ENCODE peak calls at places on chromosomes 4 and X, in six cellular contexts. G, R, K, T, W and U are unnamed samples.

GRCh38 chr4:122542411-122543236 is 78.2 kb downstream of the IL21 start:
- DNase-seq in R (no peak), K (peak; percentile 76), W (no peak), T (peak; percentile 67), G (no peak), U (no peak)

GRCh38 chrX:31021537-31021936 is 50.3 kb downstream of the FTHL17 start:
- DNase-seq in G (no peak), K (peak; percentile 0), T (no peak), R (peak; percentile 44), W (no peak), U (peak; percentile 15)

GRCh38 chrX:2243913-2244460 is 256.8 kb downstream of the DHRSX start:
- DNase-seq in W (no peak), K (peak; percentile 47), R (no peak), T (no peak), G (no peak), U (no peak)

GRCh38 chrX:19782419-19782818 is 105.0 kb downstream of the SH3KBP1 start:
- DNase-seq in G (no peak), R (no peak), K (no peak), T (no peak), W (no peak), U (no peak)

GRCh38 chrX:106752101-106752678 is 25.7 kb downstream of the RNF128 start:
- DNase-seq in K (peak; percentile 22), T (no peak), W (no peak), G (no peak), R (no peak), U (no peak)

GRCh38 chr4:72886602-72887001 is 182.9 kb downstream of the COX18 start:
- DNase-seq in K (peak; percentile 10), T (no peak), R (no peak), W (no peak), G (no peak), U (no peak)

GRCh38 chrX:153708415-153708814 is 15.8 kb downstream of the BCAP31 start:
- DNase-seq in R (peak; percentile 85), T (peak; percentile 74), K (peak; percentile 73), W (no peak), G (no peak), U (peak; percentile 55)

GRCh38 chr4:83771113-83771705 is 235.3 kb downstream of the GPAT3 start:
- DNase-seq in T (peak; percentile 15), R (peak; percentile 59), W (peak; percentile 51), G (no peak), K (peak; percentile 29), U (peak; percentile 27)

GRCh38 chr4:83581411-83582288 is 45.7 kb downstream of the GPAT3 start:
- DNase-seq in R (no peak), T (peak; percentile 33), W (no peak), K (no peak), G (no peak), U (no peak)

GRCh38 chr4:177177446-177178160 is 132.1 kb upstream of the NEIL3 start:
- DNase-seq in G (no peak), W (no peak), K (peak; percentile 93), T (peak; percentile 48), R (no peak), U (no peak)

GRCh38 chr4:135239964-135240363 is 1038.4 kb upstream of the PABPC4L start:
- DNase-seq in R (no peak), K (no peak), G (no peak), W (no peak), T (no peak), U (no peak)

GRCh38 chr4:48906283-48907173 is at the start of gene OCIAD2:
- DNase-seq in K (peak; percentile 39), G (no peak), W (peak; percentile 55), T (peak; percentile 49), R (peak; percentile 80), U (peak; percentile 45)

GRCh38 chr4:61301285-61301684 is 101.2 kb downstream of the ADGRL3 start:
- DNase-seq in R (no peak), G (no peak), W (no peak), K (no peak), T (no peak), U (no peak)

GRCh38 chrX:20306668-20307067 is 40.0 kb upstream of the RPS6KA3 start:
- DNase-seq in T (no peak), G (no peak), K (no peak), R (no peak), W (no peak), U (no peak)

GRCh38 chrX:100995469-100995868 is 26.0 kb downstream of the ARL13A start:
- DNase-seq in K (peak; percentile 56), W (peak; percentile 41), R (no peak), G (no peak), T (peak; percentile 87), U (no peak)

GRCh38 chr4:1082215-1083182 is 30.9 kb downstream of the RNF212 start:
- DNase-seq in W (no peak), R (peak; percentile 66), G (peak; percentile 95), T (peak; percentile 59), K (peak; percentile 81), U (peak; percentile 26)

GRCh38 chr4:67632492-67632891 is 68.5 kb downstream of the UBA6 start:
- DNase-seq in R (no peak), T (no peak), G (no peak), K (no peak), W (no peak), U (no peak)

GRCh38 chr4:40613456-40613855 is 16.2 kb downstream of the RBM47 start:
- DNase-seq in K (no peak), W (no peak), R (no peak), T (peak; percentile 94), G (no peak), U (no peak)

GRCh38 chr4:41146196-41146595 is 68.1 kb downstream of the APBB2 start:
- DNase-seq in K (no peak), T (no peak), R (no peak), W (no peak), G (no peak), U (no peak)

GRCh38 chr4:1232661-1233621 is 16.0 kb downstream of the CTBP1 start:
- DNase-seq in K (peak; percentile 72), T (peak; percentile 25), R (peak; percentile 90), W (no peak), G (no peak), U (peak; percentile 66)

GRCh38 chr4:5133933-5134594 is 82.8 kb downstream of the STK32B start:
- DNase-seq in R (no peak), K (no peak), G (peak; percentile 40), T (no peak), W (no peak), U (no peak)

GRCh38 chrX:31353095-31353494 is 281.3 kb upstream of the FTHL17 start:
- DNase-seq in T (peak; percentile 68), W (no peak), R (no peak), K (peak; percentile 17), G (no peak), U (no peak)

GRCh38 chr4:168924648-168925047 is 85.4 kb downstream of the CBR4 start:
- DNase-seq in T (no peak), G (no peak), W (no peak), K (no peak), R (no peak), U (no peak)

GRCh38 chr4:41670530-41670929 is 78.0 kb downstream of the PHOX2B start:
- DNase-seq in R (no peak), W (no peak), K (no peak), G (no peak), T (no peak), U (peak; percentile 16)

DNA sequence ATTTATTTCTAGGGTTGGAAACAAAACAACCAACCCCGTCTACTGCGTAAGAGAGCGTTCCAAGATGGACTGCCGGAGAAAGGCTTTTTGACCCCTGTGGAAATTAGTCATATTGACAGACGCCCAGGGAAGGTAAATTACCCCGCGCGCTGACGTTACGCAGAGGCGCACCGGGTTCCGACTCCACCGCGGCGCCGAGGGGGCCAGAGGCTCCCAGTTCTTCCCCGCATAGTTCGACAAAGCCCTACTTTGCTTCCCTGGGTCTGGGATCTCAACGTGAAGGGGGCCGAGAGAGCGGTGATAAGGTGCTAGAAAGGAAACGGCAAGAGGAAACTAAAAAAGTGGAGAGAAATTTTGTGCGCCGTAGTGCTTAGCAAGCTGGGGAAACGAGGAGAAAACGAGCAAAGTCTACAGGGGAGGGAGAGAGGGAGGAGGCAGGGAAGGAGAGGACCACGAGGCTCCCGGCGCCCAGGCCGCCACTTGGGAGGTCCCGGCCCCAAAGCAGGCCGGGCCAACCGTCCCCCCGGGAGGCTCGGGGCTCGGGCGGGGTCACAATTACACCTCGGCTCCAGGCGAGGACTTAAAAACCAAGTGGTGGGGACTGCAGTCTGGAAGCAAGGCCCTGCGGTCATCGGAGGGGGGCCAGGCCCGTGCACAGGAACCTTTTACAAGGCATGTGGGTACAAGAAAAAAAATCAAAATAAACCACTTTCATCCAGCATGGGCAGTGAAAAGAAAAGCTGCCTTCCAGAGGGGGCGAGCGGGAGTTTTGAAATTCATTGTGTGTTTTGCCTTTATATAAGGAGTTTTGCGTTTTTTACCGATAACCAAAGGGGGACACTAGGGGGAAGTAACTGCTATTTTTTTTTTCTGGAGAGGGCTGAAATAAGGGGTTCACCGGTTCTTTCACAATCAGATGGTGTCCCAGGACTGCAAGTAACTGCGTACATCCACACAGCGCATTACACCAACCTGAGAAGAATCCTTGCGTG is 13.1 kb downstream of the HAND2 start:
- DNase-seq in T (no peak), K (no peak), W (no peak), R (peak; percentile 73), G (no peak), U (no peak)
- H3K27ac ChIP-seq in T (no peak overlapping the region), K (no peak overlapping the region), W (no peak overlapping the region), R (peak overlapping the region; percentile 90), G (peak overlapping the region; percentile 2), U (peak overlapping the region; percentile 96)

GRCh38 chr4:87005690-87006461 is 71.1 kb downstream of the AFF1 start:
- DNase-seq in K (peak; percentile 18), T (no peak), W (no peak), G (no peak), R (no peak), U (no peak)

GRCh38 chr4:87002682-87003043 is 67.9 kb downstream of the AFF1 start:
- DNase-seq in W (no peak), T (no peak), K (no peak), G (no peak), R (no peak), U (no peak)

GRCh38 chr4:87006531-87007344 is 71.9 kb downstream of the AFF1 start:
- DNase-seq in T (peak; percentile 88), K (peak; percentile 96), R (peak; percentile 96), G (no peak), W (peak; percentile 86), U (peak; percentile 93)

GRCh38 chr4:87005369-87005689 is 70.5 kb downstream of the AFF1 start:
- DNase-seq in G (no peak), K (peak; percentile 36), W (no peak), T (no peak), R (no peak), U (no peak)

GRCh38 chr4:87003266-87003665 is 68.5 kb downstream of the AFF1 start:
- DNase-seq in T (no peak), G (no peak), K (no peak), W (no peak), R (no peak), U (no peak)
- H3K4me1 ChIP-seq in T (peaks cover 12% of the 10 kb centered on the region), G (peaks cover 41% of the 10 kb centered on the region), K (peaks cover 9% of the 10 kb centered on the region), W (peaks cover 13% of the 10 kb centered on the region), R (peaks cover 7% of the 10 kb centered on the region), U (peaks cover 66% of the 10 kb centered on the region)

GRCh38 chr4:89306486-89307184 is 965 bp downstream of the GPRIN3 start:
- DNase-seq in K (no peak), T (no peak), R (no peak), G (no peak), W (no peak), U (no peak)
- H3K27ac ChIP-seq in K (no peak overlapping the region), T (no peak overlapping the region), R (peak overlapping the region; percentile 50), G (peak overlapping the region; percentile 31), W (no peak overlapping the region), U (peak overlapping the region; percentile 85)

GRCh38 chr4:31108762-31109161 is 388.6 kb downstream of the PCDH7 start:
- DNase-seq in T (no peak), K (no peak), W (no peak), G (no peak), R (no peak), U (no peak)
- H3K4me1 ChIP-seq in T (peaks cover 13% of the 10 kb centered on the region), K (no peaks in the 10 kb centered on the region), W (peaks cover 56% of the 10 kb centered on the region), G (no peaks in the 10 kb centered on the region), R (no peaks in the 10 kb centered on the region), U (peaks cover 18% of the 10 kb centered on the region)

GRCh38 chr4:99013402-99013843 is 17.9 kb downstream of the METAP1 start:
- DNase-seq in G (no peak), K (peak; percentile 6), R (no peak), T (peak; percentile 46), W (no peak), U (no peak)
- H3K27ac ChIP-seq in G (no peak overlapping the region), K (no peak overlapping the region), R (peak overlapping the region; percentile 81), T (no peak overlapping the region), W (no peak overlapping the region), U (peak overlapping the region; percentile 86)